ENCODE peak calls at places on chromosomes 1 and 21, in four cellular contexts. D is HL-60, E is left ventricle myocardium inferior, S is MM.1S. Q is an unnamed sample.

GRCh38 chr1:236692722-236693121 is 6.4 kb downstream of the ACTN2 start:
- DNase-seq in D (no peak), E (no peak), S (no peak), Q (no peak)

GRCh38 chr1:23581219-23581618 is 21.9 kb upstream of the ID3 start:
- DNase-seq in D (no peak), E (peak), S (no peak), Q (peak)

GRCh38 chr1:9311489-9311888 is 18.8 kb downstream of the SPSB1 start:
- DNase-seq in D (no peak), E (no peak), S (no peak), Q (no peak)

GRCh38 chr1:32871364-32872188 is 864 bp upstream of the FNDC5 start:
- DNase-seq in D (no peak), E (no peak), S (no peak), Q (peak)

GRCh38 chr1:171160181-171160580 is 24.9 kb upstream of the FMO2 start:
- DNase-seq in D (no peak), E (no peak), S (no peak), Q (no peak)

GRCh38 chr1:101409102-101409501 is 172.3 kb downstream of the S1PR1 start:
- DNase-seq in D (no peak), E (no peak), S (no peak), Q (no peak)

GRCh38 chr1:168752171-168752570 is 23.2 kb upstream of the DPT start:
- DNase-seq in D (no peak), E (no peak), S (no peak), Q (peak)

GRCh38 chr1:22790232-22791008 is 79.8 kb downstream of the EPHB2 start:
- DNase-seq in D (no peak), E (peak), S (no peak), Q (no peak)

GRCh38 chr21:27040738-27041137 is 73.8 kb upstream of the ADAMTS5 start:
- DNase-seq in D (no peak), E (no peak), S (no peak), Q (no peak)

GRCh38 chr1:92017656-92018055 is 12.1 kb upstream of the EPHX4 start:
- DNase-seq in D (no peak), E (no peak), S (no peak), Q (no peak)

GRCh38 chr1:234899041-234899787 is 229.4 kb downstream of the TOMM20 start:
- DNase-seq in D (no peak), E (no peak), S (no peak), Q (peak)

GRCh38 chr1:242243472-242243871 is 244.6 kb upstream of the MAP1LC3C start:
- DNase-seq in D (no peak), E (no peak), S (peak), Q (no peak)

GRCh38 chr1:242569867-242570266 is 45.4 kb upstream of the PLD5 start:
- DNase-seq in D (no peak), E (no peak), S (no peak), Q (no peak)

GRCh38 chr1:203692565-203693470 is 66.2 kb downstream of the ATP2B4 start:
- DNase-seq in D (no peak), E (peak), S (no peak), Q (peak)

GRCh38 chr1:116720406-116721071 is 33.7 kb upstream of the CD2 start:
- DNase-seq in D (no peak), E (no peak), S (no peak), Q (no peak)
- TF ChIP-seq CTCF in D (no peak), E (no peak), S (no peak), Q (no peak)

DNA sequence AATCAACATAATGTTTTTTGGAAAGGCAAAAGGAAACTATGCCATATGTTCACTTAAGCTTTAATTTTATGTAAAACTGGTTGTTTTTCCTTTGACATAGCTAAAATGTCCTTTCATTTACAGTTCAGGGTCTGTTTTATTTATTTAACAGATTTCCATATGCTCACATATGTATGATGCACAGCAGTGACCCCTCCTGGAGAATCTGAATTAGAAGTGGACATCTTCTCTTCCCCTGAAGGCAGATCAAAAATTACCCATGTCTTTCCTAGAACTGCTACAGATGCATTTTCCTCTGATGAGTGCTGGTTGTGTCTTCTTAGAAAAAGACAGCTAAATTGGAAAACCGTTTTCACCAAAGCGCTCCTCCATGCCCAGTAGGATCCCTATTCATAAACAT is 143.6 kb upstream of the USH2A start:
- DNase-seq in D (no peak), E (no peak), S (peak), Q (peak)
- TF ChIP-seq CTCF in D (no peak), E (no peak), S (peak), Q (peak)

GRCh38 chr1:2159124-2159523 is 35.4 kb downstream of the FAAP20 start:
- DNase-seq in D (no peak), E (no peak), S (no peak), Q (no peak)
- TF ChIP-seq CTCF in D (no peak), E (no peak), S (no peak), Q (no peak)

DNA sequence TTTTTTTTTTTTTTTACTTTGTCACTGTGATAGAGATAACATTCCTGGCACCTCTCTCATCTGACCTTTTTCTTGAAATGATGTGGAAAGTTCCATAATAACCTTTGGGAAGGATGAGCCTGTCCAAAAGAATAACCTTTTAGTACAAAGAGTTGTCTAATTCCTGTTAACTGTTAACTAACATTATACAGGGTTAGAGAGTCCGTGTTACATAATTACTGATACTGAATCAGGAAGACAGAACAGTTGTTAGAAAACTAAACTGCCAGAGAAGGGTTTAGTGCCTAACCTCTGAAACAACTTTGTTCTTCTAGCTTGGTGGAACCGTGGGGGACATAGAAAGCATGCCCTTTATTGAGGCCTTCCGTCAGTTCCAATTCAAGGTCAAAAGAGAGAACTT is 8.8 kb downstream of the CTPS1 start:
- DNase-seq in D (no peak), E (no peak), S (no peak), Q (no peak)
- TF ChIP-seq CTCF in D (no peak), E (no peak), S (no peak), Q (no peak)

GRCh38 chr1:44217809-44218410 is 4.6 kb downstream of the DMAP1 start:
- DNase-seq in D (peak), E (peak), S (peak), Q (peak)
- TF ChIP-seq CTCF in D (peak), E (peak), S (peak), Q (peak)